ENCODE peak calls at places on chromosome 10, in seven cellular contexts. One of them, this sample, is unnamed. For H3K4me1, the result is how much of the 10 kb centered on the place peaks cover.

GRCh38 chr10:4652111-4653010 is 173.6 kb upstream of the AKR1E2 start:
- DNase-seq in GM23338: no peak
- DNase-seq in SK-N-SH: no peak
- DNase-seq in HepG2: no peak
- DNase-seq in HCT116: no peak
- DNase-seq in heart right ventricle: no peak
- DNase-seq in CD4-positive, CD25-positive, alpha-beta regulatory T cell: peak
- DNase-seq in this sample: no peak

GRCh38 chr10:70966848-70967553 is 78.6 kb upstream of the PCBD1 start:
- DNase-seq in SK-N-SH: peak
- DNase-seq in HepG2: no peak
- DNase-seq in GM23338: no peak
- DNase-seq in HCT116: no peak
- DNase-seq in CD4-positive, CD25-positive, alpha-beta regulatory T cell: no peak
- DNase-seq in heart right ventricle: no peak
- DNase-seq in this sample: no peak

GRCh38 chr10:16195178-16195769 is 241.5 kb upstream of the PTER start:
- DNase-seq in SK-N-SH: no peak
- DNase-seq in HepG2: no peak
- DNase-seq in HCT116: no peak
- DNase-seq in heart right ventricle: no peak
- DNase-seq in GM23338: peak
- DNase-seq in CD4-positive, CD25-positive, alpha-beta regulatory T cell: peak
- DNase-seq in this sample: no peak

GRCh38 chr10:94299417-94299816 is 63.3 kb downstream of the NOC3L start:
- DNase-seq in GM23338: no peak
- DNase-seq in CD4-positive, CD25-positive, alpha-beta regulatory T cell: peak
- DNase-seq in heart right ventricle: no peak
- DNase-seq in HCT116: no peak
- DNase-seq in SK-N-SH: no peak
- DNase-seq in HepG2: peak
- DNase-seq in this sample: no peak

GRCh38 chr10:29634764-29635625 is at the start of gene SVIL:
- DNase-seq in SK-N-SH: no peak
- DNase-seq in GM23338: peak
- DNase-seq in HepG2: peak
- DNase-seq in heart right ventricle: peak
- DNase-seq in HCT116: no peak
- DNase-seq in CD4-positive, CD25-positive, alpha-beta regulatory T cell: no peak
- DNase-seq in this sample: no peak

GRCh38 chr10:13922591-13922990 is 335.8 kb downstream of the PRPF18 start:
- DNase-seq in HepG2: no peak
- DNase-seq in GM23338: no peak
- DNase-seq in heart right ventricle: no peak
- DNase-seq in HCT116: no peak
- DNase-seq in SK-N-SH: no peak
- DNase-seq in CD4-positive, CD25-positive, alpha-beta regulatory T cell: no peak
- DNase-seq in this sample: no peak

GRCh38 chr10:95835149-95835860 is 72.5 kb upstream of the CC2D2B start:
- DNase-seq in CD4-positive, CD25-positive, alpha-beta regulatory T cell: peak
- DNase-seq in HCT116: no peak
- DNase-seq in HepG2: no peak
- DNase-seq in SK-N-SH: no peak
- DNase-seq in GM23338: no peak
- DNase-seq in heart right ventricle: no peak
- DNase-seq in this sample: no peak

GRCh38 chr10:73841526-73842285 is 30.3 kb upstream of the NDST2 start:
- DNase-seq in heart right ventricle: no peak
- DNase-seq in HCT116: no peak
- DNase-seq in SK-N-SH: no peak
- DNase-seq in GM23338: no peak
- DNase-seq in HepG2: no peak
- DNase-seq in CD4-positive, CD25-positive, alpha-beta regulatory T cell: no peak
- DNase-seq in this sample: no peak

GRCh38 chr10:129400426-129400825 is 66.6 kb upstream of the MGMT start:
- DNase-seq in heart right ventricle: no peak
- DNase-seq in CD4-positive, CD25-positive, alpha-beta regulatory T cell: no peak
- DNase-seq in GM23338: no peak
- DNase-seq in SK-N-SH: no peak
- DNase-seq in HepG2: no peak
- DNase-seq in HCT116: no peak
- DNase-seq in this sample: no peak

DNA sequence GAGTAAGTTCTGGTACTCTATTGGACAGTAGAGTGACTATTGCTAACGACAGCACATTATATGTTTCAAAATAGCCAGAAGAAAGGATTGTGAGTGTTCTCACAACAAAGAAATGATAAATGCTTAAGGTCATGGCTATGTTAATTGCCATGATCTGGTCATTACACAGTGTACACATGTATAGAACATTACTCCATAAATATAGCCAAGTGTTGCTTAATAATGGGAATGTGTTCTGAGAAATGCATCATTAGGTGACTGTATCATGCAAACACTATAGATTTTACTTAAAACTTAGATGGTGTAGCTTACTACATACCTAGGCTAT is 19.6 kb downstream of the EPC1 start:
- DNase-seq in CD4-positive, CD25-positive, alpha-beta regulatory T cell: no peak
- DNase-seq in HepG2: no peak
- DNase-seq in heart right ventricle: no peak
- DNase-seq in GM23338: no peak
- DNase-seq in SK-N-SH: no peak
- DNase-seq in HCT116: no peak
- DNase-seq in this sample: no peak
- H3K4me1 ChIP-seq in CD4-positive, CD25-positive, alpha-beta regulatory T cell: half or more
- H3K4me1 ChIP-seq in HepG2: under half
- H3K4me1 ChIP-seq in heart right ventricle: half or more
- H3K4me1 ChIP-seq in GM23338: half or more
- H3K4me1 ChIP-seq in SK-N-SH: under half
- H3K4me1 ChIP-seq in HCT116: under half
- H3K4me1 ChIP-seq in this sample: under half

DNA sequence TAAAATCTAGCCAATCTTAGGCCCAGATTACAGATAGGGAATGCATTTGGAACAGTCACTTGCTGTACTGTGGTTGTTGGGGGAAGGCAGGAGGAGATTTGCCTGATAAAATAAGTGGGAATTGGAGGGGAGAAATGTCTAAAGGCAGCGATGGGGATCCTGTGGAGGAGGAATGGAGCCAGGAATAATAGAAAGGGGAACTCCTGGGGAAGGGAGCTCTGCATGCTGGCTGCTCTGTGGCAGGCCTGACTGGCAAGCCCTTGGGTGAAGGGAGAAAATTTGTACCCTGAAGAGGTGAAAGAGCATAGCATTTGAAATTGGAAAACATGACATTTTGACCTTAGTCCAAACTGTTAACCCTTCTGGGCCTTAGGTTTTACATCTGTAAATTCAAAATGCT is 13.7 kb downstream of the MMP21 start:
- DNase-seq in HCT116: no peak
- DNase-seq in heart right ventricle: no peak
- DNase-seq in GM23338: no peak
- DNase-seq in CD4-positive, CD25-positive, alpha-beta regulatory T cell: no peak
- DNase-seq in HepG2: no peak
- DNase-seq in SK-N-SH: no peak
- DNase-seq in this sample: no peak
- H3K4me1 ChIP-seq in HCT116: under half
- H3K4me1 ChIP-seq in heart right ventricle: under half
- H3K4me1 ChIP-seq in GM23338: under half
- H3K4me1 ChIP-seq in CD4-positive, CD25-positive, alpha-beta regulatory T cell: under half
- H3K4me1 ChIP-seq in HepG2: under half
- H3K4me1 ChIP-seq in SK-N-SH: under half
- H3K4me1 ChIP-seq in this sample: under half

DNA sequence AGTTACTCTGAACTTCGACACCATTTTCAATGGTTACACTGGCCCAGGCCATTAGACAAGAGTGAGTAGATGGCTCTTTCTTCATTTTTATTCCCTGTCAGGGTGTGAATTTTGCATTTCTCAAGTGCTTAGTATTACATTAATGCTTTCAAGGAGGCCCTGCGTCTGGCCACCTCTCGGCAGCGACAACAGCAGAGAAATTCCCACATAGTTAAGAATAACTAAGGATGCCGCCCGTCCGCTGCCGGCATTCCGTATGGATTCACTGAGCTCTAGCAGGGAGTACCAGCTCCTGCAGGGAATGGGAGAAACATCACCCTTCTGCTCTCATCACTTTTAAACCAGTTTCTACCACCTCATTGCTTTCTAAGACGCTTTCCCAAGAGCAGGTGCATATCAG is 153.6 kb downstream of the TCERG1L start:
- DNase-seq in CD4-positive, CD25-positive, alpha-beta regulatory T cell: no peak
- DNase-seq in GM23338: no peak
- DNase-seq in HCT116: no peak
- DNase-seq in SK-N-SH: no peak
- DNase-seq in heart right ventricle: no peak
- DNase-seq in HepG2: no peak
- DNase-seq in this sample: no peak
- H3K4me1 ChIP-seq in CD4-positive, CD25-positive, alpha-beta regulatory T cell: under half
- H3K4me1 ChIP-seq in GM23338: under half
- H3K4me1 ChIP-seq in HCT116: under half
- H3K4me1 ChIP-seq in SK-N-SH: under half
- H3K4me1 ChIP-seq in heart right ventricle: under half
- H3K4me1 ChIP-seq in HepG2: under half
- H3K4me1 ChIP-seq in this sample: under half

DNA sequence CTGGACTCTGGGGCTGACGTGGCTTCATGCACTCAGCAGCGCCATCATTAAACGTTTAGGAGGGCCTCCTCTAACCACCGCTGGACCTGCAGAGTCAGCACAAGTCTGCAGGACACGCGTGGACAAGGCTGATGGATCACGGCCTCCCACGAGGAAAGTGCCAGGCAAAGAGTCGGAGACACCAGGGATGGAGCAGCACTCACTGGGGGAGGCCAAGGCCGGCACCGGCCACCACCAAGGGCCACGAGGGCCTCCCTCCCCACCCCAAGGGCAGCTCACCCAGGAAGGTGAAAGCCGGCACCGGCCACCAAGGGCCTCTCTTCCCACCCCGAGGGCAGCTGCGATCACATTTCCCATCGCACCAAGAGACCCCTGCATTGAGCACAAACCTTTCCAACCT is 91.5 kb downstream of the DIP2C start:
- DNase-seq in heart right ventricle: no peak
- DNase-seq in GM23338: no peak
- DNase-seq in HCT116: no peak
- DNase-seq in HepG2: no peak
- DNase-seq in CD4-positive, CD25-positive, alpha-beta regulatory T cell: no peak
- DNase-seq in SK-N-SH: no peak
- DNase-seq in this sample: no peak
- H3K4me1 ChIP-seq in heart right ventricle: under half
- H3K4me1 ChIP-seq in GM23338: under half
- H3K4me1 ChIP-seq in HCT116: under half
- H3K4me1 ChIP-seq in HepG2: under half
- H3K4me1 ChIP-seq in CD4-positive, CD25-positive, alpha-beta regulatory T cell: under half
- H3K4me1 ChIP-seq in SK-N-SH: under half
- H3K4me1 ChIP-seq in this sample: under half

GRCh38 chr10:62056219-62056618 is 154.7 kb downstream of the ARID5B start:
- DNase-seq in SK-N-SH: no peak
- DNase-seq in GM23338: no peak
- DNase-seq in heart right ventricle: no peak
- DNase-seq in CD4-positive, CD25-positive, alpha-beta regulatory T cell: peak
- DNase-seq in HepG2: no peak
- DNase-seq in HCT116: no peak
- DNase-seq in this sample: no peak
- H3K4me1 ChIP-seq in SK-N-SH: under half
- H3K4me1 ChIP-seq in GM23338: under half
- H3K4me1 ChIP-seq in heart right ventricle: half or more
- H3K4me1 ChIP-seq in CD4-positive, CD25-positive, alpha-beta regulatory T cell: half or more
- H3K4me1 ChIP-seq in HepG2: half or more
- H3K4me1 ChIP-seq in HCT116: under half
- H3K4me1 ChIP-seq in this sample: under half

GRCh38 chr10:50392966-50393718 is 141.8 kb upstream of the ASAH2 start:
- DNase-seq in CD4-positive, CD25-positive, alpha-beta regulatory T cell: no peak
- DNase-seq in GM23338: no peak
- DNase-seq in HepG2: peak
- DNase-seq in heart right ventricle: no peak
- DNase-seq in HCT116: no peak
- DNase-seq in SK-N-SH: no peak
- DNase-seq in this sample: no peak

GRCh38 chr10:50396491-50397311 is 145.4 kb upstream of the ASAH2 start:
- DNase-seq in HCT116: no peak
- DNase-seq in SK-N-SH: no peak
- DNase-seq in HepG2: no peak
- DNase-seq in GM23338: no peak
- DNase-seq in CD4-positive, CD25-positive, alpha-beta regulatory T cell: peak
- DNase-seq in heart right ventricle: no peak
- DNase-seq in this sample: no peak

GRCh38 chr10:50393784-50394183 is 142.5 kb upstream of the ASAH2 start:
- DNase-seq in GM23338: no peak
- DNase-seq in CD4-positive, CD25-positive, alpha-beta regulatory T cell: no peak
- DNase-seq in HCT116: no peak
- DNase-seq in HepG2: peak
- DNase-seq in SK-N-SH: no peak
- DNase-seq in heart right ventricle: no peak
- DNase-seq in this sample: no peak

GRCh38 chr10:50395279-50395678 is 144.0 kb upstream of the ASAH2 start:
- DNase-seq in SK-N-SH: no peak
- DNase-seq in CD4-positive, CD25-positive, alpha-beta regulatory T cell: no peak
- DNase-seq in HepG2: peak
- DNase-seq in heart right ventricle: no peak
- DNase-seq in HCT116: no peak
- DNase-seq in GM23338: no peak
- DNase-seq in this sample: no peak

GRCh38 chr10:50394832-50395231 is 143.5 kb upstream of the ASAH2 start:
- DNase-seq in HepG2: no peak
- DNase-seq in GM23338: no peak
- DNase-seq in heart right ventricle: no peak
- DNase-seq in SK-N-SH: no peak
- DNase-seq in HCT116: no peak
- DNase-seq in CD4-positive, CD25-positive, alpha-beta regulatory T cell: peak
- DNase-seq in this sample: no peak
- H3K4me1 ChIP-seq in HepG2: half or more
- H3K4me1 ChIP-seq in GM23338: under half
- H3K4me1 ChIP-seq in heart right ventricle: under half
- H3K4me1 ChIP-seq in SK-N-SH: under half
- H3K4me1 ChIP-seq in HCT116: under half
- H3K4me1 ChIP-seq in CD4-positive, CD25-positive, alpha-beta regulatory T cell: half or more
- H3K4me1 ChIP-seq in this sample: under half